ENCODE peak calls at places on chromosomes 4 and X, in seven cellular contexts. D is gastrocnemius medialis; O is heart left ventricle; F is activated naive CD8-positive, alpha-beta T cell treated with anti-CD3 and anti-CD28 coated beads, Interleukin-2, amount 50 U/mL, for 24 hours; X is IMR-90; G is SK-N-SH treated with all-trans-retinoic acid at 6 μM for 48 hours; Q is left cardiac atrium. T is an unnamed sample.

GRCh38 chr4:102400898-102401297 is 55.6 kb upstream of the SLC39A8 start:
- ATAC-seq in D (no peak), O (no peak), F (no peak), X (no peak), G (no peak), Q (no peak), T (no peak)

GRCh38 chrX:124736553-124737240 is 390.3 kb downstream of the SH2D1A start:
- ATAC-seq in D (no peak), O (no peak), F (peak), X (no peak), G (no peak), Q (no peak), T (no peak)

GRCh38 chr4:153274967-153275366 is 69.5 kb upstream of the MND1 start:
- ATAC-seq in D (no peak), O (no peak), F (no peak), X (no peak), G (no peak), Q (no peak), T (no peak)

GRCh38 chrX:138759217-138759943 is 47.9 kb upstream of the FGF13 start:
- ATAC-seq in D (peak), O (no peak), F (no peak), X (no peak), G (no peak), Q (no peak), T (no peak)

GRCh38 chrX:43328358-43328946 is 327.6 kb upstream of the MAOA start:
- ATAC-seq in D (no peak), O (no peak), F (no peak), X (no peak), G (no peak), Q (no peak), T (no peak)

GRCh38 chr4:89496851-89497250 is 189.3 kb upstream of the GPRIN3 start:
- ATAC-seq in D (no peak), O (no peak), F (no peak), X (peak), G (no peak), Q (no peak), T (no peak)

GRCh38 chrX:136652822-136653723 is 5.1 kb downstream of the CD40LG start:
- ATAC-seq in D (peak), O (no peak), F (peak), X (no peak), G (no peak), Q (no peak), T (no peak)

GRCh38 chr4:19014594-19014993 is 993.0 kb upstream of the LCORL start:
- ATAC-seq in D (no peak), O (no peak), F (no peak), X (no peak), G (no peak), Q (no peak), T (no peak)

GRCh38 chr4:80206541-80207171 is 9.4 kb downstream of the PRDM8 start:
- ATAC-seq in D (peak), O (peak), F (no peak), X (no peak), G (no peak), Q (peak), T (peak)

GRCh38 chr4:68724426-68724825 is 54.0 kb upstream of the UGT2B15 start:
- ATAC-seq in D (no peak), O (no peak), F (peak), X (no peak), G (no peak), Q (no peak), T (no peak)

GRCh38 chr4:105990933-105991332 is 95.7 kb downstream of the NPNT start:
- ATAC-seq in D (peak), O (peak), F (no peak), X (no peak), G (peak), Q (peak), T (peak)

GRCh38 chr4:76449824-76450223 is 14.8 kb downstream of the SHROOM3 start:
- ATAC-seq in D (no peak), O (peak), F (no peak), X (no peak), G (no peak), Q (no peak), T (no peak)

GRCh38 chr4:38026138-38026740 is 66.0 kb downstream of the PTTG2 start:
- ATAC-seq in D (no peak), O (no peak), F (no peak), X (no peak), G (no peak), Q (peak), T (no peak)

GRCh38 chrX:20116575-20117240 is at the start of gene MAP7D2:
- ATAC-seq in D (no peak), O (peak), F (peak), X (peak), G (peak), Q (no peak), T (no peak)

GRCh38 chr4:5037553-5038551 is 13.4 kb upstream of the STK32B start:
- ATAC-seq in D (no peak), O (peak), F (no peak), X (peak), G (peak), Q (peak), T (peak)

GRCh38 chr4:6825403-6825802 is 42.9 kb downstream of the KIAA0232 start:
- ATAC-seq in D (no peak), O (no peak), F (peak), X (no peak), G (no peak), Q (no peak), T (no peak)

GRCh38 chr4:113446019-113446418 is 315.5 kb downstream of the CAMK2D start:
- ATAC-seq in D (peak), O (no peak), F (peak), X (no peak), G (peak), Q (peak), T (no peak)

GRCh38 chr4:101981756-101982155 is 191.2 kb downstream of the BANK1 start:
- ATAC-seq in D (no peak), O (no peak), F (no peak), X (no peak), G (no peak), Q (no peak), T (no peak)

GRCh38 chr4:47856713-47857112 is 18.8 kb upstream of the CORIN start:
- ATAC-seq in D (no peak), O (no peak), F (no peak), X (no peak), G (no peak), Q (no peak), T (no peak)

GRCh38 chr4:184440593-184441358 is 33.6 kb downstream of the IRF2 start:
- ATAC-seq in D (no peak), O (no peak), F (no peak), X (no peak), G (no peak), Q (no peak), T (peak)

GRCh38 chr4:8402640-8403039 is 37.9 kb downstream of the ACOX3 start:
- ATAC-seq in D (peak), O (peak), F (no peak), X (no peak), G (no peak), Q (peak), T (peak)

GRCh38 chr4:155025762-155026457 is 182.5 kb upstream of the NPY2R start:
- ATAC-seq in D (no peak), O (no peak), F (no peak), X (peak), G (no peak), Q (peak), T (no peak)

GRCh38 chr4:13990596-13991589 is 363.4 kb upstream of the BOD1L1 start:
- ATAC-seq in D (no peak), O (no peak), F (no peak), X (no peak), G (peak), Q (no peak), T (no peak)

GRCh38 chr4:3348621-3349020 is 55.8 kb downstream of the RGS12 start:
- ATAC-seq in D (no peak), O (no peak), F (no peak), X (no peak), G (no peak), Q (no peak), T (no peak)

GRCh38 chr4:154492288-154492687 is 689 bp upstream of the DCHS2 start:
- ATAC-seq in D (no peak), O (no peak), F (no peak), X (no peak), G (no peak), Q (no peak), T (no peak)

GRCh38 chr4:132540797-132541196 is 608.3 kb upstream of the PCDH10 start:
- ATAC-seq in D (no peak), O (no peak), F (no peak), X (no peak), G (no peak), Q (no peak), T (no peak)

GRCh38 chr4:185872747-185873380 is 60.9 kb upstream of the SORBS2 start:
- ATAC-seq in D (no peak), O (no peak), F (no peak), X (no peak), G (no peak), Q (no peak), T (no peak)

GRCh38 chrX:17787557-17787956 is 50.3 kb downstream of the SCML1 start:
- ATAC-seq in D (no peak), O (no peak), F (no peak), X (no peak), G (no peak), Q (no peak), T (peak)

GRCh38 chr4:169795585-169795984 is 37.8 kb upstream of the HPF1 start:
- ATAC-seq in D (no peak), O (no peak), F (peak), X (no peak), G (peak), Q (no peak), T (no peak)

GRCh38 chr4:6198768-6199343 is 1.5 kb downstream of the JAKMIP1 start:
- ATAC-seq in D (no peak), O (peak), F (peak), X (no peak), G (peak), Q (peak), T (no peak)

GRCh38 chrX:71098302-71098701 is 2.7 kb downstream of the FOXO4 start:
- ATAC-seq in D (no peak), O (no peak), F (peak), X (no peak), G (peak), Q (no peak), T (no peak)

GRCh38 chr4:108716340-108716739 is 46.5 kb downstream of the ETNPPL start:
- ATAC-seq in D (no peak), O (no peak), F (no peak), X (no peak), G (no peak), Q (no peak), T (no peak)

GRCh38 chrX:43644124-43644701 is 11.9 kb upstream of the MAOA start:
- ATAC-seq in D (no peak), O (no peak), F (peak), X (peak), G (no peak), Q (peak), T (no peak)

GRCh38 chr4:129526812-129527211 is 430.9 kb downstream of the C4orf33 start:
- ATAC-seq in D (no peak), O (no peak), F (no peak), X (no peak), G (peak), Q (no peak), T (no peak)

GRCh38 chrX:2627272-2627867 is 63.7 kb upstream of the CD99 start:
- ATAC-seq in D (no peak), O (peak), F (peak), X (no peak), G (peak), Q (peak), T (peak)

GRCh38 chr4:175590205-175590604 is 221.9 kb downstream of the GPM6A start:
- ATAC-seq in D (no peak), O (no peak), F (no peak), X (no peak), G (no peak), Q (no peak), T (no peak)

GRCh38 chrX:106898462-106898861 is 4.7 kb downstream of the RIPPLY1 start:
- ATAC-seq in D (peak), O (peak), F (peak), X (peak), G (peak), Q (no peak), T (no peak)

T was measured in gastroesophageal sphincter.